ENCODE peak calls at places on chromosome 11, in eight cellular contexts. I, M, N, Q, H, Z, K and S are unnamed samples.

GRCh38 chr11:76270387-76270786 is 64.1 kb upstream of the WNT11 start:
- DNase-seq in I (no peak), M (no peak), N (no peak), Q (no peak), H (no peak), Z (peak; percentile 85), K (no peak), S (no peak)

GRCh38 chr11:115530752-115531151 is 26.5 kb upstream of the CADM1 start:
- DNase-seq in I (no peak), M (no peak), N (no peak), Q (no peak), H (no peak), Z (no peak), K (no peak), S (no peak)

GRCh38 chr11:32034149-32034548 is 56.7 kb upstream of the RCN1 start:
- DNase-seq in I (no peak), M (no peak), N (no peak), Q (no peak), H (no peak), Z (no peak), K (no peak), S (no peak)

GRCh38 chr11:35082322-35083180 is 56.4 kb upstream of the CD44 start:
- DNase-seq in I (peak; percentile 51), M (peak; percentile 72), N (peak; percentile 83), Q (no peak), H (peak; percentile 75), Z (peak; percentile 91), K (no peak), S (no peak)

GRCh38 chr11:83427943-83428342 is 141.8 kb upstream of the CCDC90B start:
- DNase-seq in I (no peak), M (no peak), N (no peak), Q (no peak), H (no peak), Z (no peak), K (no peak), S (no peak)

GRCh38 chr11:130560000-130560852 is 111.8 kb downstream of the ADAMTS15 start:
- DNase-seq in I (no peak), M (no peak), N (no peak), Q (no peak), H (no peak), Z (no peak), K (no peak), S (no peak)

GRCh38 chr11:2273771-2274170 is 3.4 kb upstream of the ASCL2 start:
- DNase-seq in I (peak; percentile 56), M (no peak), N (no peak), Q (peak; percentile 87), H (peak; percentile 15), Z (no peak), K (no peak), S (no peak)

GRCh38 chr11:17760102-17761029 is 25.8 kb downstream of the KCNC1 start:
- DNase-seq in I (peak; percentile 61), M (peak; percentile 69), N (peak; percentile 87), Q (no peak), H (no peak), Z (no peak), K (peak; percentile 69), S (peak; percentile 68)

GRCh38 chr11:75342231-75342918 is 9.1 kb downstream of the ARRB1 start:
- DNase-seq in I (no peak), M (no peak), N (no peak), Q (no peak), H (no peak), Z (no peak), K (no peak), S (no peak)

GRCh38 chr11:114199051-114199450 is 97.1 kb upstream of the NNMT start:
- DNase-seq in I (no peak), M (no peak), N (no peak), Q (no peak), H (no peak), Z (no peak), K (no peak), S (no peak)

GRCh38 chr11:45646275-45646970 is 19.0 kb downstream of the CHST1 start:
- DNase-seq in I (no peak), M (no peak), N (peak; percentile 59), Q (no peak), H (no peak), Z (no peak), K (no peak), S (peak; percentile 51)

GRCh38 chr11:86636275-86636674 is 36.1 kb downstream of the ME3 start:
- DNase-seq in I (no peak), M (no peak), N (no peak), Q (no peak), H (no peak), Z (no peak), K (no peak), S (no peak)

GRCh38 chr11:128463386-128463829 is 124.0 kb downstream of the ETS1 start:
- DNase-seq in I (no peak), M (no peak), N (no peak), Q (peak; percentile 81), H (no peak), Z (no peak), K (no peak), S (peak; percentile 39)

GRCh38 chr11:65434667-65435179 is 12.1 kb downstream of the NEAT1 start:
- DNase-seq in I (no peak), M (peak; percentile 7), N (no peak), Q (peak; percentile 24), H (peak; percentile 52), Z (no peak), K (no peak), S (no peak)

GRCh38 chr11:64644348-64645242 is 53.6 kb downstream of the SLC22A12 start:
- DNase-seq in I (no peak), M (no peak), N (peak; percentile 38), Q (no peak), H (no peak), Z (no peak), K (no peak), S (peak; percentile 63)

GRCh38 chr11:95084509-95084908 is 5.1 kb upstream of the ENDOD1 start:
- DNase-seq in I (no peak), M (no peak), N (no peak), Q (no peak), H (no peak), Z (no peak), K (no peak), S (no peak)

DNA sequence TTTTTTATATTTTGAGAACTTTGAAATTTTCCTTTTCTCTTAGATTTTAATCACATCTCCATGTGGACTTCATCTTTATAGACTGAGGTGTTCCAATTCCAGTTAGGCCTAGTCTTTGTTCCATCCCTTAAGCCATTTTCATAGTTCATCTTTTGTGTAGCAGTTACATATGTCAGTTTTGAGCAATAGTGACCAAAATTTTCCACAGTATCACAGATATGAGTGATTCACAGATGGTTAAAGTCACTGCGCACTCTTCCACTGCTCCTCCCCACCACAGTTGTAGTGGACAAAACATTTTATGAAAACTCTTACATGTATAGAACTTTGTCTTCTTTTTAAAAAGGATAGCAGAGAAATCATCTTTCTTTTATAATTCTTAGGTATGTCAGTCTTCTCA is 42.8 kb downstream of the YAP1 start:
- DNase-seq in I (no peak), M (no peak), N (no peak), Q (no peak), H (no peak), Z (no peak), K (no peak), S (no peak)
- H3K4me1 ChIP-seq in I (peaks cover 76% of the 10 kb centered on the region), M (peaks cover 16% of the 10 kb centered on the region), N (no peaks in the 10 kb centered on the region), Q (peaks cover 33% of the 10 kb centered on the region), H (peaks cover 33% of the 10 kb centered on the region), Z (peaks cover 31% of the 10 kb centered on the region), K (peaks cover 71% of the 10 kb centered on the region), S (no peaks in the 10 kb centered on the region)

DNA sequence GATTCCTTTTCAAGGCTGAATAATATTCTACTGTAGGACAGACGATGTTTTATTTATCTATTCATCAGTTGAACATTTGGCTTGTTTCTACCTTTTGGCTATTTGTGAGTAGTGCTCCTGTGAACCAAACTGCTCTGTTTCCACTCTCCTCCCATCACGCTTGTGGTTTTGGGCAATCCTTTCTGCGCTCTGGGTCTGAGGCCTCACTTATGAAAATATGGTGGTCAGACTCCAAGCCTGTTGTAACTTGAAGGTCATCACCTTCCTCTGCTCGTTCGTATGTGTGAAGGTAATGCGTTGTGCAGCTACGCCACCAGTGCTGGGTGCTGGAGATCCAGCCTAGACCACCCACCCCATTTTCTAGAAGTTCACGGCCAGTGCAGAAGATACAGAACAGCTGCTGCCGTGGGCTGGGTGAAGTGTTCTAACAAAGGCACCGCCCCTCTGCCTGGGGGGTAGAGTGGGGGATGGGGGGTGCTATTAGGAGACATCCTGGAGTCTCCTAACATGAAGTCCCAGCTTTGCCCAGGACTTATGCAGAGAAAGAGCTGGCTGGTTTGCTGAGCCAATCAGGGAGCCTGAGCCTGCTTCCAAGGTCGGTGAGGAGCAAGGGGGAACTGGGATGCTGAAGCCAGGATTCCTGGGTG is 21.0 kb downstream of the PTPN5 start:
- DNase-seq in I (no peak), M (no peak), N (no peak), Q (no peak), H (no peak), Z (no peak), K (no peak), S (no peak)
- TF ChIP-seq EP300 in I (no peak), M (no peak), N (no peak), Q (no peak), H (no peak), Z (no peak), K (no peak), S (no peak)

DNA sequence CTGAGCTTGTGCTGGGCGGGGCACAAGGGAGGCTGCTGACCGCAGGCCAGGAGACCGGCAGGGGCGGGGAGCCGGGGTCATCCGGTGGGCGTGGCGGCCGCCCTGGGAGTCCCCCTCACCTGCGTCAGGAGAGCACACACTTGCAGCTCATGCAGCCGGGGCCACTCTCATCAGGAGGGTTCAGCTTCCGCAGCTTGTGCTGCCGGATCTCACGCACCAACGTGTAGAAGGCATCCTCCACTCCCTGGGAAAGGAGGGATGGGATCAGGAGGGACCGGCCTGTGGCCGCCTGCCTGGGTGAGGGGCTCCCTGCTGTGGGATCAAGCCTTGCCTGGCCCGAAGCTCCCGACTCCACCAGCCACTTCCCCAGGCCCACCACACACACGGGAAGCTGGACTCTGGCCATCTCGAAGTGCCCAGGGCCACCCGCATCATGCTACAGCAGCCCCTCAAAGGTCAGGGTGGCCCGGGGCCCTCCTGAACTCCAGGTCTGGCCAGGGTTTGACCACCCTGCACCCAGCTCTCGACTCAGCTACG is 2.8 kb downstream of the HRAS start:
- DNase-seq in I (no peak), M (no peak), N (no peak), Q (no peak), H (no peak), Z (no peak), K (no peak), S (no peak)
- TF ChIP-seq POLR2AphosphoS5 in I (no peak), M (no peak), N (no peak), Q (no peak), H (no peak), Z (no peak), K (no peak), S (no peak)

DNA sequence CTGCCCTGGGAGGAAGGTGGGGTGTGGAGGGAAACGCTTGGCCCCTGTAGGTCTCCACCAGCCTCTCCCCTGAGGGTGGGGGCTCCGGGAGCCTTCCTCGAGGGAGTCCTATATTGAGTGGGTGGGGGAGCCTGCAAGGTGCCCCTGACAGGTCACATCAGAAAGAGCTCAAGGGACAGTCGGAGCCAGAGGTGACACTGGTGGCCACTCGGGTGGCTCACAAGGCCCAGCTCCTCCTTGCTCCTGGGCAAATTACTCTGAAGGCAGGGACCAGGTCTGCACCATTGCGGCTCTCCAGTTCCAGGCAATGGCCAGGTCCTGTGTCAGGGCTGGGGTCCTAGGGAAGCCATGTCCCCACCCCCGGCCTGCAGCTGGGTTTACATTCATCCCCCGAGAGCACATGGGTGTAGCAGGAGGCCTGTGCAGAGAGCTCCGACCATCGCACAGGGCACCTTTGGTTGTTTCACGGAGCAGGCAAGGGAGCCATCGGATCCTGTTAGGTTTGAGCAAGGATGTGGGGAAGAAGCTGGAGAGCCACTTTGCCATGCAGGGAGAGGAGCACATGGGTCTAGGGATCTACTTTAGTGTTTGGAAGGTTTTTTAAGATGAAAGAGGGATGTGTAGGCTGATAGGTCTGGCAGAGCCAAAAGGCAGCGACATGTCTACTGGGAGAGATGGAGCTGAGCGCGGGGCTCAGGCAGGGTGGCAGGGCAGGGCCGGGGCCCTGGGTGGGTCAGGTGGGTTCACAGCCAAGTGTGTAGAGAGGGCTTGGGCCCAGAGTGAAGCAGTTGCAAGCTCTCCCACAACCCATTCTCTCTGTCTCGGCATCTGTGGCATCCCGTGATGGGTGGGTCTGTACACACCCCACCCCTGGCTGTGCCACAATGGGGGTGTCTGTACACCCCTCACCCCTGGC is 14.8 kb downstream of the CCND1 start:
- DNase-seq in I (no peak), M (no peak), N (no peak), Q (no peak), H (peak; percentile 58), Z (peak; percentile 40), K (no peak), S (no peak)
- H3K4me1 ChIP-seq in I (peaks cover 7% of the 10 kb centered on the region), M (no peaks in the 10 kb centered on the region), N (no peaks in the 10 kb centered on the region), Q (no peaks in the 10 kb centered on the region), H (peaks cover 10% of the 10 kb centered on the region), Z (no peaks in the 10 kb centered on the region), K (peaks cover 74% of the 10 kb centered on the region), S (no peaks in the 10 kb centered on the region)